ENCODE peak calls at places on chromosomes 13 and 19, in four cellular contexts. D is GM23338, N is suprapubic skin, G is K562. L is an unnamed sample. For H3K4me1, the result is how much of the 10 kb centered on the place peaks cover.

GRCh38 chr19:46571495-46571894 is 29.6 kb upstream of the CALM3 start:
- DNase-seq in D (peak), G (peak), N (no peak), L (no peak)

GRCh38 chr19:35240322-35240721 is 8.5 kb upstream of the LSR start:
- DNase-seq in G (no peak), N (no peak), D (no peak), L (peak)

GRCh38 chr13:43303040-43303729 is 279.8 kb downstream of the DNAJC15 start:
- DNase-seq in N (no peak), G (no peak), D (peak), L (peak)

GRCh38 chr13:80577285-80577684 is 236.4 kb upstream of the SPRY2 start:
- DNase-seq in G (no peak), N (no peak), D (peak), L (no peak)

GRCh38 chr13:92158335-92158734 is 759.9 kb downstream of the GPC5 start:
- DNase-seq in N (no peak), D (no peak), G (no peak), L (no peak)

GRCh38 chr19:14361824-14362223 is 19.4 kb upstream of the ADGRE5 start:
- DNase-seq in G (peak), N (no peak), D (peak), L (no peak)

GRCh38 chr19:6098574-6098973 is 11.7 kb downstream of the RFX2 start:
- DNase-seq in G (no peak), D (no peak), N (no peak), L (no peak)

GRCh38 chr13:43229506-43229905 is 206.1 kb downstream of the DNAJC15 start:
- DNase-seq in N (no peak), D (no peak), G (no peak), L (no peak)

GRCh38 chr13:75251188-75251587 is 230.8 kb downstream of the TBC1D4 start:
- DNase-seq in G (no peak), N (no peak), D (no peak), L (no peak)

GRCh38 chr13:49664606-49665005 is 26.7 kb downstream of the EBPL start:
- DNase-seq in D (no peak), N (no peak), G (no peak), L (no peak)

GRCh38 chr19:47609885-47610545 is 1.1 kb downstream of the BICRA start:
- DNase-seq in N (no peak), D (peak), G (peak), L (peak)

GRCh38 chr13:83214452-83214851 is 667.8 kb downstream of the SLITRK1 start:
- DNase-seq in G (no peak), N (no peak), D (no peak), L (no peak)

GRCh38 chr13:114143806-114144605 is 11.6 kb upstream of the RASA3 start:
- DNase-seq in G (peak), N (peak), D (peak), L (peak)

GRCh38 chr13:54415753-54416366 is 1387.2 kb downstream of the OLFM4 start:
- DNase-seq in N (no peak), G (no peak), D (no peak), L (no peak)

GRCh38 chr13:93727301-93728141 is 500.9 kb downstream of the GPC6 start:
- DNase-seq in D (no peak), G (no peak), N (no peak), L (no peak)

GRCh38 chr19:45450042-45450380 is 17.8 kb upstream of the FOSB start:
- DNase-seq in D (no peak), N (no peak), G (peak), L (no peak)

GRCh38 chr19:15577184-15577771 is 37.7 kb upstream of the CYP4F8 start:
- DNase-seq in D (no peak), G (no peak), N (no peak), L (no peak)

GRCh38 chr13:23087884-23088283 is 92.9 kb upstream of the SGCG start:
- DNase-seq in G (peak), N (no peak), D (peak), L (no peak)

GRCh38 chr13:102401305-102401704 is 543 bp downstream of the FGF14 start:
- DNase-seq in D (no peak), N (no peak), G (no peak), L (no peak)

GRCh38 chr13:64428196-64428595 is 2801.9 kb downstream of the PCDH9 start:
- DNase-seq in N (no peak), D (no peak), G (no peak), L (no peak)

GRCh38 chr19:28502879-28503734 is 709.8 kb downstream of the UQCRFS1 start:
- DNase-seq in D (no peak), G (no peak), N (no peak), L (no peak)

GRCh38 chr13:101945435-101945834 is 456.4 kb downstream of the FGF14 start:
- DNase-seq in N (no peak), G (no peak), D (peak), L (no peak)

GRCh38 chr19:36030264-36031148 is 2.2 kb downstream of the CLIP3 start:
- DNase-seq in G (no peak), N (no peak), D (peak), L (no peak)

GRCh38 chr13:93800342-93800741 is 573.7 kb downstream of the GPC6 start:
- DNase-seq in D (no peak), G (no peak), N (no peak), L (no peak)

GRCh38 chr19:32977269-32977668 is 5.2 kb downstream of the FAAP24 start:
- DNase-seq in G (no peak), N (no peak), D (no peak), L (peak)

GRCh38 chr19:49866933-49867782 is at the start of gene PNKP:
- DNase-seq in D (peak), N (peak), G (peak), L (peak)

GRCh38 chr19:2549701-2550191 is 73.8 kb downstream of the GADD45B start:
- DNase-seq in D (no peak), N (peak), G (no peak), L (peak)

GRCh38 chr19:45123440-45123850 is 30.5 kb downstream of the PPP1R37 start:
- DNase-seq in N (no peak), G (no peak), D (no peak), L (no peak)

GRCh38 chr13:46521486-46521885 is 31.5 kb upstream of the LRCH1 start:
- DNase-seq in G (no peak), N (no peak), D (no peak), L (no peak)

GRCh38 chr13:112959206-112959605 is 9.8 kb upstream of the MCF2L start:
- DNase-seq in N (no peak), D (no peak), G (no peak), L (no peak)

GRCh38 chr19:52527954-52528326 is 472 bp downstream of the ZNF808 start:
- DNase-seq in D (peak), G (peak), N (peak), L (peak)

GRCh38 chr13:79386125-79386822 is 19.8 kb downstream of the RBM26 start:
- DNase-seq in N (no peak), D (no peak), G (no peak), L (no peak)

GRCh38 chr13:88800505-88800904 is 1129.3 kb downstream of the SLITRK5 start:
- DNase-seq in N (no peak), G (no peak), D (no peak), L (no peak)

GRCh38 chr19:8022275-8022674 is 16.8 kb upstream of the ELAVL1 start:
- DNase-seq in G (peak), D (no peak), N (no peak), L (no peak)

GRCh38 chr13:109586509-109587346 is 199.7 kb downstream of the IRS2 start:
- DNase-seq in N (no peak), G (no peak), D (peak), L (peak)

GRCh38 chr13:105774739-105775460 is 760.6 kb downstream of the EFNB2 start:
- DNase-seq in D (peak), G (no peak), N (no peak), L (no peak)

GRCh38 chr13:102373221-102373620 is 28.6 kb downstream of the FGF14 start:
- DNase-seq in G (no peak), N (no peak), D (no peak), L (no peak)

GRCh38 chr19:16885166-16885565 is 3.6 kb upstream of the F2RL3 start:
- DNase-seq in D (no peak), G (no peak), N (no peak), L (no peak)
- H3K4me1 ChIP-seq in D (under half), G (under half), N (under half), L (under half)

GRCh38 chr19:17762505-17763229 is 11.4 kb downstream of the FCHO1 start:
- DNase-seq in D (peak), N (no peak), G (peak), L (peak)

GRCh38 chr19:17767559-17767958 is 16.3 kb downstream of the FCHO1 start:
- DNase-seq in G (no peak), N (no peak), D (no peak), L (no peak)

GRCh38 chr19:17764348-17764747 is 13.1 kb downstream of the FCHO1 start:
- DNase-seq in G (no peak), D (no peak), N (no peak), L (no peak)

GRCh38 chr19:17766543-17767131 is 15.4 kb downstream of the FCHO1 start:
- DNase-seq in N (peak), G (no peak), D (peak), L (peak)

DNA sequence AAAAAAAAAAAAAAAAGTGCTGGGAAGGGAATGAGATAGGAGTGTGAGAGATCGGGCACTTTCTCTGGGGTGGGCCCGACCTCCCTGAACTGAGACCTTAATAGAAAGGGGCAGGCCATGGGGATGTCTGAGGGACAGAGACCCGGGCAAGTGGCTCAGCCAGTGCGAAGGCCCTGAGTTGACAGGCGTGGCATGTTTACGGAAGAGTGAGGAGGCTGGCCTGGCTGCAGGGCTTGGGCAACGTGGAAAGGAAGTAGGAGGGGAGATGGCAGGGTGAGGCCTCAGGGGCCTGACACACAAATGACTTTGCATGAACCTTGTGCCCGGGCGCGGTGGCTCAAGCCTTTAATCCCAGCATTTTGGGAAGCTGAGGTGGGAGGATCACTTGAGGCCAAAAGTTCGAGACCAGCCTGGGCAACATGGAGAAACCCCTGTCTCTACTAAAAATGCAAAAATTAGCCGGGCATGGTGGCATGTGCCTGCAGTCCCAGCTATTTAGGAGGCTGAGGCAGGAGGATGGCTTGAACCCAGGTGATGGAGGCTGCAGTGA is 13.9 kb downstream of the FCHO1 start:
- DNase-seq in G (no peak), N (no peak), D (no peak), L (peak)
- TF ChIP-seq POLR2AphosphoS5 in G (no peak), N (no peak), D (no peak), L (peak)

GRCh38 chr13:24272452-24273161 is 36.8 kb upstream of the C1QTNF9 start:
- DNase-seq in N (no peak), G (no peak), D (no peak), L (no peak)
- H3K4me1 ChIP-seq in N (under half), G (under half), D (under half), L (half or more)

GRCh38 chr19:41595258-41595889 is 19.4 kb downstream of the CEACAM21 start:
- DNase-seq in G (peak), N (no peak), D (peak), L (peak)
- TF ChIP-seq POLR2AphosphoS5 in G (no peak), N (no peak), D (no peak), L (no peak)

DNA sequence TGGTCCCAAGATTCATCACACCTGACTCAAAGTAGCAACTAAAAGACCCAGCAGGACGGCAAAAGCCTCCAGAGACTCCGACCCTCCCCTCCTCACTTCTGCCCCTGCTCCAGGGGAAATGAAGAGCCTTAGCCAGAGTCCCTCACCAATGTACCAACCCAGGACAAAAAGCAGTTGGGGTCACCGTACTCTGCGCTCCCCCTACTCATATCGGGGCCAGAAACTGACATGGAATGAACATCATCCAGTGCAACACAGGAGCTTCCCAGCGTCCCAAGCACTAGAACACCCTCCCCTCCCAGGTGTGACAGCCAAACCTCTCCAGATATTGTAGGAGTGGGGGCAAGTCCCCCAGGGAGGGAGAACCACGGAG is 1.7 kb downstream of the EEF2 start:
- DNase-seq in G (no peak), N (no peak), D (no peak), L (no peak)
- H3K4me1 ChIP-seq in G (under half), N (half or more), D (under half), L (under half)

DNA sequence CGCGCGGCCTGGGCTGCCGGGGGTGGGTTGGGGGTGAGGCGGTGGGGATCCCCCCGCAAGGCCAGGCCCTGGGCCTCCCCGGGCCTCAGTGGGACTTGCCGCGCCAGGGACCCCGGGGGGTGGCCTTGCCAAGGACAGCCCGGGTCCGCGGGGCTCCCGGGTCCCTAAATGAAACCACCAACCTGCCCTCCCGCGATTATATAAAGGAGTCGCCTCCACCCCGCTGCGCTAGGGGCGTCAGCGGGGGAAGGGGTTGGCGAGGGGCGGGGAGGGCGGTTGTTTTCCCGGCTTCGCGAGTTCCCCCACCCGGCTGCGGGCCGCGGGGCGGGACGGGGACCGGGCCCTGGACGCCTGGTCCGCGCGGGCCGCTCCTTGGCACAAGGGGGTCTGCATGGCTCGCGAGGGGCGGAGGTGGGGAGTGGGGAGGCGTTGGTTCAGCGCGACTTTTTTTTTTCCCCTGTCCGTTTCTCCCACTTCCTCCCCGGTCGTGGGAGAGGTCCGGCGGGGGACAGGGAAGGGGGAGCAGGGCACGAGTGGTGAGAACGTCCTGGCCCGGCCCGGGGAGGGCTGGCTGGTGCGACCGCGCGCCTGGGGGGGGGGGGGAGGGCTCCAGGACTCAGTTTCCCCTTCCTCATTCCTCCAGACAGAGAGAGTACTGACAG is 828 bp upstream of the ZBTB7A start:
- DNase-seq in N (peak), G (peak), D (no peak), L (no peak)
- TF ChIP-seq POLR2AphosphoS5 in N (no peak), G (peak), D (no peak), L (peak)

DNA sequence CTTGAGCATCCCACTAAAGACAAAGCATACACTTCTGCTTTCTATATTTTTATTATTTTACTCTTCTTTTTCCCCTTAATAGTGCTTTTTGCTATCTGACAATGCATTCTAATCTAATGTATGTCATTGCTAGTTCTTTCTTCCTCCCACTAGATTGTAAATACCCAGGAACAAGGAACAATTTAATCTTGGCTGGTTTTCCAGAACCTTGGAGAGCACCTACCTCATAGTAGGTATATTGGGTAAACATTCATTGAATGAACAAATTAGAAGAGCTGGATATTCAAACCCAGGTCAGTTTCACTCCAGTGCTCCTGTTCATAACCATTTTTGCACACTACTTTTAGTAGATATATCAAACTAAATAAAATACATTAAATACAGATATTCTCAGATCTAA is 1617.6 kb upstream of the SLC10A2 start:
- DNase-seq in D (peak), N (no peak), G (no peak), L (no peak)
- H3K4me1 ChIP-seq in D (under half), N (under half), G (under half), L (under half)